ENCODE peak calls at places on chromosomes 3 and 15, in four cellular contexts. U is HepG2, E is GM12878, D is H1. W is an unnamed sample.

GRCh38 chr15:70247281-70247680 is 149.6 kb upstream of the TLE3 start:
- DNase-seq in U (no peak), D (no peak), E (no peak), W (no peak)

GRCh38 chr15:51751687-51752683 is 588 bp downstream of the TMOD2 start:
- DNase-seq in D (peak), E (no peak), U (no peak), W (no peak)

GRCh38 chr3:71912839-71913495 is 128.0 kb upstream of the PROK2 start:
- DNase-seq in E (no peak), U (no peak), D (no peak), W (no peak)

GRCh38 chr3:111853071-111853470 is 6.0 kb upstream of the PHLDB2 start:
- DNase-seq in D (no peak), E (no peak), U (no peak), W (no peak)

GRCh38 chr3:9898467-9899229 is 4.0 kb upstream of the IL17RE start:
- DNase-seq in U (peak), E (no peak), D (no peak), W (no peak)

GRCh38 chr15:75143738-75144334 is 57.8 kb upstream of the C15orf39 start:
- DNase-seq in E (no peak), D (no peak), U (no peak), W (no peak)

GRCh38 chr3:38493019-38493418 is 3.1 kb upstream of the EXOG start:
- DNase-seq in U (no peak), E (no peak), D (no peak), W (no peak)

GRCh38 chr15:84798436-84798946 is 18.7 kb upstream of the ALPK3 start:
- DNase-seq in D (no peak), E (no peak), U (no peak), W (no peak)

DNA sequence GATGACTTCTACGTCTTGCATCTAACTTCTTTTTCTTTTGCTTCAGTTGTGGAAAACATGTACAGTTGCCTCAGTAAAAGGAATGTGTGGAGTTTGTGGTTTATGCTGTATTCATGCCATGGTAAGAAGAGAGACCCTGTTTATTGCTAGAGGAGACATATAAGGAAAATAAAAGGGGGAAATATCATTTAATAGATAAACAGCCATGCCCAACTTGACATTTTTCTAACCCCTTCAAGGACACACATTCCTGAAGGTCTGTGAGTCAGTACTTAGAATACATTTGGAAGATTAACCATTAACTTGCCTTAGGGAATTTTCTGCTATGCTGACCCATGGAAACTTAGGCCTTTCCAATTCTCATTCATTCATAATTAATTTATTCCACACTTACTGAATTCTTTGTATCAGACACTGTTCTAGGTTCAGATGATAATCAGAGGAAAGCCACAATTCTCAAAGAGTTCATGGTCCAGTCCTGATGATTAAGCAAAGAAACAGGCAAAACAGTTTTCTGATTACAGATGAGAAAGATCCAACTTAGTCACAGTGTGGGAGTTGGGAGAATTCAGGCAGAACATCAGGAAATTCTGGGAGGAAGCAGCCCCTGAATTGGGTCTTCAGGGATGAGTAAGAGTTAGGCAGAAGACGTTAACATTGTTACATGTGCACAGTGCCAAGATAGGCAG is 329.8 kb upstream of the RASGRP1 start:
- DNase-seq in E (no peak), U (no peak), D (no peak), W (no peak)
- TF ChIP-seq ZNF274 in E (no peak), U (no peak), D (no peak), W (no peak)

GRCh38 chr15:65902373-65902772 is 33.1 kb downstream of the RAB11A start:
- DNase-seq in E (peak), U (peak), D (peak), W (peak)
- TF ChIP-seq SUZ12 in E (no peak), U (no peak), D (no peak), W (no peak)

GRCh38 chr15:77042955-77043920 is 27.7 kb downstream of the TSPAN3 start:
- DNase-seq in E (no peak), U (no peak), D (no peak), W (no peak)
- TF ChIP-seq YY1 in E (no peak), U (no peak), D (no peak), W (no peak)

DNA sequence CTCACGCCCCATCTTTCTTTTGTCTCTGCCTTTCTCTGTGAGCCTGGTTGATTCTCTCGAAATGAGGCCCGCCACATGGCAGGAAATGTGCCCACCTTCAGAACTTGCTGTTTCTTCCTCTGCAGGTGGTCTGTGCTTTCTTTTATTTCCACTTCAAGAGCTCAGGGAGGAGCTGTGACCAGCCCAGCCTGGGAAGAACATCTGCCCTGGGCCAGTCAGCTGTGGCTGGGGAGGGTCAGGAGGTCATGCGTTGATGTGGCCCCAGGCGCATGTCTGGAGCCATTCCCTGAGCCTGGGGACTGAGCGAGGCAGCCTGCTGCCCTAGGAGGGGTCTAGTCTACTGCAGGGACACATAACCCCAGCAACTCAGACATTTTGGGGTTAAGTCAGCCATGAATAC is 8.0 kb downstream of the FBLN2 start:
- DNase-seq in E (no peak), U (no peak), D (no peak), W (no peak)
- TF ChIP-seq ZNF274 in E (no peak), U (no peak), D (no peak), W (no peak)

GRCh38 chr3:43765417-43766030 is 74.8 kb downstream of the ABHD5 start:
- DNase-seq in D (no peak), E (no peak), U (no peak), W (no peak)
- TF ChIP-seq SUZ12 in D (no peak), E (no peak), U (no peak), W (no peak)

DNA sequence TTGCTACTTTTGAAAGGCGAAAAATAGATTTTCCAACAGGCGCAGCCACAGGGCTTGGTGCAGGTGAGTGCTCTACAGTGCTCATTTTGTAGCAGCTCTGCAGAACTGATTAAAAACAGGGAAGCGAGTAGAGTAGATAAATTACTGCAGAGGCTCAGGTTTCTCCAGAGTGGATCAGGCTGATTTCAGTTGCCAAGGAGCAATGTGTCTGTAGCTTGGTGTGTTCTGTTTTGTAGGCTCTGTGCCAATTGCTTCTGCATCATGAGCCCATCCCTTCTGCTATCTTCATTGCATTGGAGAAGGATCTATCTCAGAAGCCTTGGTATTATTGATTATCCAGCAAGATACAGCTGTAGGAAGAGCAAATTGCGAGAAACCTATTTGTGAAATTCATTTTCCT is 432.2 kb upstream of the ATP10A start:
- DNase-seq in E (no peak), D (no peak), U (no peak), W (no peak)
- TF ChIP-seq YY1 in E (no peak), D (no peak), U (no peak), W (no peak)

GRCh38 chr3:124885466-124886167 is 1.5 kb downstream of the ITGB5 start:
- DNase-seq in E (no peak), U (no peak), D (no peak), W (no peak)
- TF ChIP-seq ZNF274 in E (no peak), U (no peak), D (no peak), W (no peak)

W was measured in NT2/D1.